ENCODE peak calls at places on chromosomes 7 and 10, in six cellular contexts. E is AG10803; W is CD4-positive, alpha-beta memory T cell; Q is PC-9; O is Peyer's patch; Z is Panc1. I is an unnamed sample.

GRCh38 chr10:58435297-58435696 is 50.1 kb downstream of the TFAM start:
- DNase-seq in E (peak; percentile 100), W (no peak), Q (peak; percentile 89), O (no peak), Z (no peak), I (peak; percentile 7)

GRCh38 chr10:75398238-75398629 is 3.3 kb downstream of the ZNF503 start:
- DNase-seq in E (no peak), W (no peak), Q (peak; percentile 34), O (no peak), Z (no peak), I (peak; percentile 33)

GRCh38 chr7:7978860-7979259 is 10.3 kb downstream of the GLCCI1 start:
- DNase-seq in E (no peak), W (no peak), Q (no peak), O (no peak), Z (no peak), I (no peak)

GRCh38 chr10:78532480-78533046 is 498.9 kb downstream of the RPS24 start:
- DNase-seq in E (no peak), W (no peak), Q (no peak), O (no peak), Z (no peak), I (no peak)

GRCh38 chr7:95398155-95398940 is 2.2 kb upstream of the PON3 start:
- DNase-seq in E (no peak), W (no peak), Q (no peak), O (no peak), Z (no peak), I (peak; percentile 40)

GRCh38 chr7:123681561-123681960 is 25.9 kb downstream of the LMOD2 start:
- DNase-seq in E (no peak), W (no peak), Q (no peak), O (no peak), Z (no peak), I (no peak)

GRCh38 chr7:100655908-100656674 is at the start of gene ACTL6B:
- DNase-seq in E (no peak), W (peak; percentile 53), Q (no peak), O (no peak), Z (no peak), I (peak; percentile 36)

GRCh38 chr10:91162050-91162494 is 58.4 kb upstream of the PCGF5 start:
- DNase-seq in E (peak; percentile 27), W (peak; percentile 14), Q (no peak), O (no peak), Z (no peak), I (peak; percentile 42)

GRCh38 chr7:135573541-135573940 is 15.8 kb downstream of the NUP205 start:
- DNase-seq in E (no peak), W (no peak), Q (no peak), O (no peak), Z (no peak), I (no peak)

GRCh38 chr10:15113766-15114165 is 16.6 kb downstream of the RPP38 start:
- DNase-seq in E (no peak), W (no peak), Q (no peak), O (no peak), Z (no peak), I (no peak)

GRCh38 chr7:131111-132094 is 61.0 kb upstream of the FAM20C start:
- DNase-seq in E (peak; percentile 17), W (no peak), Q (no peak), O (no peak), Z (no peak), I (no peak)

GRCh38 chr10:24822557-24822956 is 98.9 kb upstream of the ARHGAP21 start:
- DNase-seq in E (no peak), W (no peak), Q (no peak), O (no peak), Z (no peak), I (no peak)

GRCh38 chr10:70052462-70053211 is at the start of gene MACROH2A2:
- DNase-seq in E (peak; percentile 59), W (no peak), Q (no peak), O (no peak), Z (no peak), I (peak; percentile 66)

GRCh38 chr10:97532935-97533671 is 34.4 kb downstream of the UBTD1 start:
- DNase-seq in E (peak; percentile 46), W (no peak), Q (no peak), O (no peak), Z (no peak), I (no peak)

GRCh38 chr10:65571011-65571570 is 1354.7 kb upstream of the LRRTM3 start:
- DNase-seq in E (no peak), W (no peak), Q (peak; percentile 44), O (no peak), Z (no peak), I (peak; percentile 43)

GRCh38 chr7:155962191-155962967 is 150.1 kb upstream of the SHH start:
- DNase-seq in E (no peak), W (no peak), Q (peak; percentile 86), O (no peak), Z (no peak), I (peak; percentile 85)

GRCh38 chr7:98375664-98376063 is 25.2 kb downstream of the BAIAP2L1 start:
- DNase-seq in E (no peak), W (no peak), Q (no peak), O (no peak), Z (no peak), I (no peak)

GRCh38 chr7:68258569-68258968 is 1261.9 kb downstream of the TYW1 start:
- DNase-seq in E (no peak), W (no peak), Q (peak; percentile 54), O (no peak), Z (no peak), I (no peak)

GRCh38 chr7:651032-651728 is 75.3 kb upstream of the DNAAF5 start:
- DNase-seq in E (no peak), W (peak; percentile 46), Q (no peak), O (no peak), Z (no peak), I (no peak)

GRCh38 chr10:12643279-12643678 is 293.9 kb downstream of the CAMK1D start:
- DNase-seq in E (no peak), W (no peak), Q (no peak), O (no peak), Z (no peak), I (peak; percentile 10)

GRCh38 chr10:71765176-71765906 is 8.0 kb downstream of the VSIR start:
- DNase-seq in E (peak; percentile 79), W (no peak), Q (peak; percentile 82), O (no peak), Z (no peak), I (no peak)

GRCh38 chr7:149321978-149322541 is 60.1 kb downstream of the ZNF783 start:
- DNase-seq in E (peak; percentile 9), W (no peak), Q (no peak), O (no peak), Z (no peak), I (peak; percentile 10)

GRCh38 chr10:106467506-106467905 is 697.0 kb downstream of the SORCS1 start:
- DNase-seq in E (no peak), W (no peak), Q (no peak), O (no peak), Z (no peak), I (no peak)

DNA sequence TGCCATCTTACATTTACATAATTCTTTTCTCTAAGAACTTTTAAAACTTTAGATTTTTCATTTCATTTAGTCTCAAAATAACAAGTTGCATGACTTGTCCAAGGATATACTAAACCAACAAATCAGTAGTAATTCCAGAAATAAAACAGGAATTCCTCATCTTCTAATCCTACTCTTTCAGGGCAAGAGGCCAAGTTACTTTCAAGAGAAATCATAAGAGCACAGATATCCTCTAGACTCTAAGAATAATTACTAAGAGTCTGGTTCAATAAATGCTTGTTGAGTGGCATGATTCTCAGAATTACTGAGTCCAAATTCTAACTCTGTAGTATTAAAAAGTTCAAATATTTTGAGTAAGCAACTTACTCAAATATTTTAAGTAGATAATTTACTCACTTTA is 12.9 kb downstream of the PDZD8 start:
- DNase-seq in E (no peak), W (no peak), Q (no peak), O (no peak), Z (no peak), I (no peak)
- H3K4me3 ChIP-seq in E (no peak overlapping the region), W (no peak overlapping the region), Q (no peak overlapping the region), O (no peak overlapping the region), Z (no peak overlapping the region), I (no peak overlapping the region)

DNA sequence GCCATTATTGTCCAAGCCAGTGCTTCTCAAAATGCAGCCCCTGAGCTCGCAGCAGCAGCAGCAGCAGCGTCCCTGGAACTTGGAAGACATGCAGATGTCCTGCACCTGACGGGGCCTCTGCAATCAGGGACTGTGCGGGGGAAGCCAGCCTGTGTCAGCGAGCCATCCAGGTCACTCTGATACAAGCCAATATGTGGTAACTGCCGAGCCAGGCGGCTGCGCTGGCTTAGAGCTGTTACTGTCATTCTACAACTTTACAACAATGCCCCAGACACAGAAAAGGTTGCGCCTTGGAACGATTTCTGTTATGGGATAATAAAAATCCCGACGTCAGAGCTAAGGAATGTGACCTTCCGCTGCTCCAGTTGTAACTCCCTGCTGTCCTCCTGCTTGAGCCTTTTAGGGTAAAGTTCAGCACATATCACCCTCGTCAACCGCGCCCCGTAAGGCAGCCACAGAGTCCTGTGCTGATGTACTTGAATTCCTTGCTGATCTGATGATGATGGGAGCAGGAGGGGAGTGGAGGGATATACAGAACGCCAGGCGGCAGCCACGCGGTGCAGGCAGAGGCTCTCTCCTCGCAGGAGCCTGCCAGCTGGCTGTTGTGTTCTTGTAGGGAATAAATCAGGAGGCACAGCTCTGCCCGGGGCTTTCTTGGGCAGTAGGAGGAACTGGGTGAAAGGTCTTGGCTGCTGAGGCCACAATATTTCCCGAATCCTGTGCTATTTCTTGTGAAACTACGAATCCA is 20.0 kb upstream of the CRYGN start:
- DNase-seq in E (peak; percentile 96), W (no peak), Q (peak; percentile 97), O (peak; percentile 23), Z (peak; percentile 76), I (peak; percentile 98)
- H3K4me3 ChIP-seq in E (peak overlapping the region; percentile 46), W (no peak overlapping the region), Q (peak overlapping the region; percentile 44), O (peak overlapping the region; percentile 11), Z (peak overlapping the region; percentile 45), I (no peak overlapping the region)

DNA sequence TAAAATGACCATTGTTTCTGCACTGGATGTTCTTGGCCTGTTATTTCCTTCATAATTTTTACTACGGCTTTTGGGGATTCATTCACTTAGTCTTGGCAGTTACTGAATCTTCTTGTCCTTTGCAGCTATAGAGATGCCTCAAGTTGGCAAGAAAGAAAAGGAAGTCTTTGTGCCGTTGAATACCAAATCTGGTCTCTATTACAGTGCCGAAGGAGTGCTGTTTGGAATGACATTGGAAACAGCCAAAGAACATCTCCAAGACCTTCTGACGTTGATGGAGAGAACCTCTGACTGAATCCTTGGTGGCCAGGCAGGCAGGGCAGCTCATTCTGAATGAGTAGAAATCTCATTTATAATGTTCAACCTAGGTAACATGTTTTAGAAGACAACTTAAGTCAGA is 54.3 kb upstream of the NRP1 start:
- DNase-seq in E (peak; percentile 41), W (no peak), Q (no peak), O (no peak), Z (no peak), I (no peak)
- H3K4me3 ChIP-seq in E (no peak overlapping the region), W (no peak overlapping the region), Q (no peak overlapping the region), O (no peak overlapping the region), Z (no peak overlapping the region), I (no peak overlapping the region)

GRCh38 chr7:19119372-19119771 is 1.9 kb upstream of the TWIST1 start:
- DNase-seq in E (no peak), W (no peak), Q (peak; percentile 19), O (no peak), Z (no peak), I (no peak)

GRCh38 chr7:19117870-19118608 is 603 bp upstream of the TWIST1 start:
- DNase-seq in E (no peak), W (no peak), Q (peak; percentile 26), O (no peak), Z (no peak), I (no peak)

GRCh38 chr7:19118896-19119301 is 1.5 kb upstream of the TWIST1 start:
- DNase-seq in E (no peak), W (no peak), Q (no peak), O (no peak), Z (no peak), I (no peak)

GRCh38 chr7:19116121-19117080 is 1.0 kb downstream of the TWIST1 start:
- DNase-seq in E (no peak), W (no peak), Q (peak; percentile 24), O (no peak), Z (no peak), I (no peak)

GRCh38 chr7:19117081-19117869 is at the start of gene TWIST1:
- DNase-seq in E (peak; percentile 99), W (no peak), Q (peak; percentile 13), O (no peak), Z (no peak), I (no peak)
- H3K4me3 ChIP-seq in E (peak within 1 kb of the TSS; percentile 99), W (no peak within 1 kb of the TSS), Q (peak within 1 kb of the TSS; percentile 51), O (peak within 1 kb of the TSS; percentile 52), Z (no peak within 1 kb of the TSS), I (peak within 1 kb of the TSS; percentile 53)